ENCODE peak calls at places on chromosomes 1 and 21, in nine cellular contexts. One of them, this sample, is unnamed.

GRCh38 chr1:7335224-7335879 is 435.7 kb upstream of the VAMP3 start:
- DNase-seq in AML-193: no peak
- DNase-seq in posterior cingulate gyrus: no peak
- DNase-seq in BJ: no peak
- DNase-seq in endodermal cell: no peak
- DNase-seq in HAP-1: no peak
- DNase-seq in activated gamma-delta T cell treated with Interleukin-2 at 50 U/mL for 16 hours: no peak
- DNase-seq in activated T-cell treated with anti-CD3 and anti-CD28 coated beads for 1 hour: no peak
- DNase-seq in HS-5: no peak
- DNase-seq in this sample: no peak

GRCh38 chr1:53334312-53334711 is 6.4 kb upstream of the LRP8 start:
- DNase-seq in endodermal cell: no peak
- DNase-seq in AML-193: no peak
- DNase-seq in activated T-cell treated with anti-CD3 and anti-CD28 coated beads for 1 hour: no peak
- DNase-seq in posterior cingulate gyrus: no peak
- DNase-seq in BJ: no peak
- DNase-seq in HS-5: no peak
- DNase-seq in activated gamma-delta T cell treated with Interleukin-2 at 50 U/mL for 16 hours: no peak
- DNase-seq in HAP-1: peak
- DNase-seq in this sample: peak

GRCh38 chr1:212760126-212760823 is 31.3 kb downstream of the NSL1 start:
- DNase-seq in posterior cingulate gyrus: no peak
- DNase-seq in BJ: no peak
- DNase-seq in HS-5: no peak
- DNase-seq in activated T-cell treated with anti-CD3 and anti-CD28 coated beads for 1 hour: peak
- DNase-seq in endodermal cell: peak
- DNase-seq in AML-193: no peak
- DNase-seq in HAP-1: peak
- DNase-seq in activated gamma-delta T cell treated with Interleukin-2 at 50 U/mL for 16 hours: peak
- DNase-seq in this sample: peak

GRCh38 chr1:156245451-156246232 is 2.2 kb downstream of the PAQR6 start:
- DNase-seq in HS-5: no peak
- DNase-seq in activated gamma-delta T cell treated with Interleukin-2 at 50 U/mL for 16 hours: peak
- DNase-seq in HAP-1: no peak
- DNase-seq in AML-193: no peak
- DNase-seq in BJ: no peak
- DNase-seq in endodermal cell: no peak
- DNase-seq in activated T-cell treated with anti-CD3 and anti-CD28 coated beads for 1 hour: peak
- DNase-seq in posterior cingulate gyrus: no peak
- DNase-seq in this sample: peak

GRCh38 chr1:109980324-109981127 is 4.0 kb upstream of the AHCYL1 start:
- DNase-seq in activated T-cell treated with anti-CD3 and anti-CD28 coated beads for 1 hour: no peak
- DNase-seq in BJ: no peak
- DNase-seq in activated gamma-delta T cell treated with Interleukin-2 at 50 U/mL for 16 hours: no peak
- DNase-seq in HS-5: no peak
- DNase-seq in posterior cingulate gyrus: no peak
- DNase-seq in HAP-1: no peak
- DNase-seq in endodermal cell: peak
- DNase-seq in AML-193: no peak
- DNase-seq in this sample: no peak

GRCh38 chr1:225454733-225455132 is 26.9 kb upstream of the LBR start:
- DNase-seq in AML-193: peak
- DNase-seq in activated gamma-delta T cell treated with Interleukin-2 at 50 U/mL for 16 hours: peak
- DNase-seq in posterior cingulate gyrus: no peak
- DNase-seq in HAP-1: no peak
- DNase-seq in endodermal cell: no peak
- DNase-seq in BJ: peak
- DNase-seq in HS-5: peak
- DNase-seq in activated T-cell treated with anti-CD3 and anti-CD28 coated beads for 1 hour: no peak
- DNase-seq in this sample: no peak

GRCh38 chr1:193019442-193020026 is 39.6 kb downstream of the UCHL5 start:
- DNase-seq in activated gamma-delta T cell treated with Interleukin-2 at 50 U/mL for 16 hours: no peak
- DNase-seq in HAP-1: no peak
- DNase-seq in posterior cingulate gyrus: no peak
- DNase-seq in AML-193: peak
- DNase-seq in activated T-cell treated with anti-CD3 and anti-CD28 coated beads for 1 hour: no peak
- DNase-seq in HS-5: peak
- DNase-seq in endodermal cell: no peak
- DNase-seq in BJ: no peak
- DNase-seq in this sample: no peak

GRCh38 chr1:109466440-109467300 is at the start of gene SYPL2:
- DNase-seq in endodermal cell: peak
- DNase-seq in HS-5: no peak
- DNase-seq in activated T-cell treated with anti-CD3 and anti-CD28 coated beads for 1 hour: no peak
- DNase-seq in HAP-1: peak
- DNase-seq in activated gamma-delta T cell treated with Interleukin-2 at 50 U/mL for 16 hours: no peak
- DNase-seq in posterior cingulate gyrus: peak
- DNase-seq in AML-193: no peak
- DNase-seq in BJ: no peak
- DNase-seq in this sample: peak

GRCh38 chr1:199859525-199859924 is 168.0 kb upstream of the NR5A2 start:
- DNase-seq in endodermal cell: no peak
- DNase-seq in activated gamma-delta T cell treated with Interleukin-2 at 50 U/mL for 16 hours: no peak
- DNase-seq in HS-5: peak
- DNase-seq in posterior cingulate gyrus: no peak
- DNase-seq in HAP-1: no peak
- DNase-seq in activated T-cell treated with anti-CD3 and anti-CD28 coated beads for 1 hour: no peak
- DNase-seq in BJ: no peak
- DNase-seq in AML-193: peak
- DNase-seq in this sample: no peak

GRCh38 chr1:2786329-2787162 is 14.9 kb downstream of the TTC34 start:
- DNase-seq in activated T-cell treated with anti-CD3 and anti-CD28 coated beads for 1 hour: peak
- DNase-seq in HS-5: no peak
- DNase-seq in endodermal cell: peak
- DNase-seq in activated gamma-delta T cell treated with Interleukin-2 at 50 U/mL for 16 hours: peak
- DNase-seq in HAP-1: peak
- DNase-seq in AML-193: no peak
- DNase-seq in BJ: no peak
- DNase-seq in posterior cingulate gyrus: peak
- DNase-seq in this sample: peak

GRCh38 chr1:2290171-2290578 is 62.1 kb downstream of the SKI start:
- DNase-seq in endodermal cell: no peak
- DNase-seq in BJ: no peak
- DNase-seq in activated gamma-delta T cell treated with Interleukin-2 at 50 U/mL for 16 hours: no peak
- DNase-seq in HAP-1: no peak
- DNase-seq in activated T-cell treated with anti-CD3 and anti-CD28 coated beads for 1 hour: no peak
- DNase-seq in posterior cingulate gyrus: no peak
- DNase-seq in AML-193: peak
- DNase-seq in HS-5: no peak
- DNase-seq in this sample: no peak

GRCh38 chr21:43196789-43197188 is 28.0 kb downstream of the CRYAA start:
- DNase-seq in AML-193: no peak
- DNase-seq in activated gamma-delta T cell treated with Interleukin-2 at 50 U/mL for 16 hours: no peak
- DNase-seq in BJ: no peak
- DNase-seq in activated T-cell treated with anti-CD3 and anti-CD28 coated beads for 1 hour: no peak
- DNase-seq in HS-5: no peak
- DNase-seq in HAP-1: peak
- DNase-seq in posterior cingulate gyrus: no peak
- DNase-seq in endodermal cell: peak
- DNase-seq in this sample: peak

GRCh38 chr1:113042336-113043143 is 30.5 kb upstream of the LRIG2 start:
- DNase-seq in activated gamma-delta T cell treated with Interleukin-2 at 50 U/mL for 16 hours: no peak
- DNase-seq in activated T-cell treated with anti-CD3 and anti-CD28 coated beads for 1 hour: no peak
- DNase-seq in endodermal cell: peak
- DNase-seq in posterior cingulate gyrus: peak
- DNase-seq in AML-193: peak
- DNase-seq in BJ: peak
- DNase-seq in HAP-1: peak
- DNase-seq in HS-5: peak
- DNase-seq in this sample: peak

GRCh38 chr1:116949213-116949985 is 39.7 kb downstream of the PTGFRN start:
- DNase-seq in activated gamma-delta T cell treated with Interleukin-2 at 50 U/mL for 16 hours: no peak
- DNase-seq in endodermal cell: no peak
- DNase-seq in activated T-cell treated with anti-CD3 and anti-CD28 coated beads for 1 hour: no peak
- DNase-seq in AML-193: no peak
- DNase-seq in HAP-1: peak
- DNase-seq in BJ: no peak
- DNase-seq in posterior cingulate gyrus: no peak
- DNase-seq in HS-5: no peak
- DNase-seq in this sample: no peak

GRCh38 chr1:11132571-11133293 is 33.1 kb upstream of the EXOSC10 start:
- DNase-seq in posterior cingulate gyrus: no peak
- DNase-seq in HAP-1: no peak
- DNase-seq in activated T-cell treated with anti-CD3 and anti-CD28 coated beads for 1 hour: no peak
- DNase-seq in HS-5: no peak
- DNase-seq in BJ: no peak
- DNase-seq in activated gamma-delta T cell treated with Interleukin-2 at 50 U/mL for 16 hours: no peak
- DNase-seq in endodermal cell: peak
- DNase-seq in AML-193: no peak
- DNase-seq in this sample: no peak

GRCh38 chr1:4616831-4617465 is 37.5 kb upstream of the AJAP1 start:
- DNase-seq in posterior cingulate gyrus: no peak
- DNase-seq in HAP-1: no peak
- DNase-seq in AML-193: no peak
- DNase-seq in activated T-cell treated with anti-CD3 and anti-CD28 coated beads for 1 hour: no peak
- DNase-seq in endodermal cell: no peak
- DNase-seq in BJ: no peak
- DNase-seq in activated gamma-delta T cell treated with Interleukin-2 at 50 U/mL for 16 hours: no peak
- DNase-seq in HS-5: no peak
- DNase-seq in this sample: peak

GRCh38 chr1:67611841-67612240 is 73.2 kb upstream of the GADD45A start:
- DNase-seq in activated gamma-delta T cell treated with Interleukin-2 at 50 U/mL for 16 hours: no peak
- DNase-seq in endodermal cell: peak
- DNase-seq in HS-5: no peak
- DNase-seq in activated T-cell treated with anti-CD3 and anti-CD28 coated beads for 1 hour: no peak
- DNase-seq in AML-193: no peak
- DNase-seq in HAP-1: no peak
- DNase-seq in BJ: no peak
- DNase-seq in posterior cingulate gyrus: no peak
- DNase-seq in this sample: no peak

GRCh38 chr1:66172272-66172671 is 361.7 kb upstream of the SGIP1 start:
- DNase-seq in endodermal cell: no peak
- DNase-seq in posterior cingulate gyrus: no peak
- DNase-seq in HAP-1: no peak
- DNase-seq in activated gamma-delta T cell treated with Interleukin-2 at 50 U/mL for 16 hours: no peak
- DNase-seq in AML-193: no peak
- DNase-seq in activated T-cell treated with anti-CD3 and anti-CD28 coated beads for 1 hour: no peak
- DNase-seq in BJ: no peak
- DNase-seq in HS-5: no peak
- DNase-seq in this sample: no peak

GRCh38 chr1:64111787-64112186 is 91.6 kb upstream of the UBE2U start:
- DNase-seq in endodermal cell: peak
- DNase-seq in AML-193: no peak
- DNase-seq in HAP-1: no peak
- DNase-seq in posterior cingulate gyrus: no peak
- DNase-seq in activated gamma-delta T cell treated with Interleukin-2 at 50 U/mL for 16 hours: no peak
- DNase-seq in HS-5: no peak
- DNase-seq in BJ: no peak
- DNase-seq in activated T-cell treated with anti-CD3 and anti-CD28 coated beads for 1 hour: no peak
- DNase-seq in this sample: no peak

GRCh38 chr1:78440381-78440793 is 50.4 kb upstream of the PTGFR start:
- DNase-seq in endodermal cell: no peak
- DNase-seq in posterior cingulate gyrus: no peak
- DNase-seq in HAP-1: no peak
- DNase-seq in AML-193: no peak
- DNase-seq in activated T-cell treated with anti-CD3 and anti-CD28 coated beads for 1 hour: no peak
- DNase-seq in activated gamma-delta T cell treated with Interleukin-2 at 50 U/mL for 16 hours: no peak
- DNase-seq in HS-5: no peak
- DNase-seq in BJ: peak
- DNase-seq in this sample: no peak

GRCh38 chr1:65470766-65471165 is 50.3 kb downstream of the LEPR start:
- DNase-seq in endodermal cell: no peak
- DNase-seq in AML-193: no peak
- DNase-seq in HS-5: no peak
- DNase-seq in HAP-1: no peak
- DNase-seq in activated gamma-delta T cell treated with Interleukin-2 at 50 U/mL for 16 hours: no peak
- DNase-seq in BJ: no peak
- DNase-seq in activated T-cell treated with anti-CD3 and anti-CD28 coated beads for 1 hour: no peak
- DNase-seq in posterior cingulate gyrus: no peak
- DNase-seq in this sample: no peak

GRCh38 chr1:182781849-182782586 is 7.6 kb upstream of the NPL start:
- DNase-seq in activated gamma-delta T cell treated with Interleukin-2 at 50 U/mL for 16 hours: peak
- DNase-seq in HS-5: no peak
- DNase-seq in BJ: no peak
- DNase-seq in AML-193: peak
- DNase-seq in HAP-1: peak
- DNase-seq in endodermal cell: peak
- DNase-seq in posterior cingulate gyrus: peak
- DNase-seq in activated T-cell treated with anti-CD3 and anti-CD28 coated beads for 1 hour: peak
- DNase-seq in this sample: peak

GRCh38 chr1:169949139-169949538 is 55.4 kb upstream of the SCYL3 start:
- DNase-seq in activated gamma-delta T cell treated with Interleukin-2 at 50 U/mL for 16 hours: no peak
- DNase-seq in BJ: no peak
- DNase-seq in activated T-cell treated with anti-CD3 and anti-CD28 coated beads for 1 hour: no peak
- DNase-seq in AML-193: no peak
- DNase-seq in endodermal cell: no peak
- DNase-seq in HS-5: no peak
- DNase-seq in HAP-1: no peak
- DNase-seq in posterior cingulate gyrus: no peak
- DNase-seq in this sample: no peak

GRCh38 chr1:234505774-234506114 is 26.8 kb upstream of the TARBP1 start:
- DNase-seq in BJ: peak
- DNase-seq in HAP-1: no peak
- DNase-seq in posterior cingulate gyrus: no peak
- DNase-seq in AML-193: peak
- DNase-seq in activated T-cell treated with anti-CD3 and anti-CD28 coated beads for 1 hour: no peak
- DNase-seq in endodermal cell: no peak
- DNase-seq in HS-5: peak
- DNase-seq in activated gamma-delta T cell treated with Interleukin-2 at 50 U/mL for 16 hours: no peak
- DNase-seq in this sample: no peak

GRCh38 chr21:43892984-43893535 is 28.0 kb downstream of the AGPAT3 start:
- DNase-seq in activated T-cell treated with anti-CD3 and anti-CD28 coated beads for 1 hour: no peak
- DNase-seq in AML-193: no peak
- DNase-seq in posterior cingulate gyrus: no peak
- DNase-seq in HAP-1: no peak
- DNase-seq in HS-5: no peak
- DNase-seq in endodermal cell: no peak
- DNase-seq in activated gamma-delta T cell treated with Interleukin-2 at 50 U/mL for 16 hours: no peak
- DNase-seq in BJ: no peak
- DNase-seq in this sample: peak

GRCh38 chr21:45805321-45805720 is 161.8 kb downstream of the PCBP3 start:
- DNase-seq in activated T-cell treated with anti-CD3 and anti-CD28 coated beads for 1 hour: no peak
- DNase-seq in endodermal cell: no peak
- DNase-seq in BJ: no peak
- DNase-seq in activated gamma-delta T cell treated with Interleukin-2 at 50 U/mL for 16 hours: no peak
- DNase-seq in HS-5: no peak
- DNase-seq in AML-193: no peak
- DNase-seq in posterior cingulate gyrus: no peak
- DNase-seq in HAP-1: no peak
- DNase-seq in this sample: no peak

GRCh38 chr21:35578831-35579470 is 481.4 kb downstream of the SETD4 start:
- DNase-seq in AML-193: no peak
- DNase-seq in activated gamma-delta T cell treated with Interleukin-2 at 50 U/mL for 16 hours: no peak
- DNase-seq in BJ: no peak
- DNase-seq in activated T-cell treated with anti-CD3 and anti-CD28 coated beads for 1 hour: no peak
- DNase-seq in endodermal cell: no peak
- DNase-seq in HAP-1: no peak
- DNase-seq in posterior cingulate gyrus: peak
- DNase-seq in HS-5: no peak
- DNase-seq in this sample: no peak

GRCh38 chr21:34592573-34592972 is 22.3 kb downstream of the RCAN1 start:
- DNase-seq in endodermal cell: no peak
- DNase-seq in HS-5: no peak
- DNase-seq in HAP-1: no peak
- DNase-seq in BJ: no peak
- DNase-seq in AML-193: no peak
- DNase-seq in activated T-cell treated with anti-CD3 and anti-CD28 coated beads for 1 hour: no peak
- DNase-seq in activated gamma-delta T cell treated with Interleukin-2 at 50 U/mL for 16 hours: no peak
- DNase-seq in posterior cingulate gyrus: no peak
- DNase-seq in this sample: no peak

GRCh38 chr1:40862008-40862863 is at the start of gene CITED4:
- DNase-seq in activated gamma-delta T cell treated with Interleukin-2 at 50 U/mL for 16 hours: peak
- DNase-seq in HS-5: peak
- DNase-seq in activated T-cell treated with anti-CD3 and anti-CD28 coated beads for 1 hour: peak
- DNase-seq in AML-193: peak
- DNase-seq in endodermal cell: peak
- DNase-seq in posterior cingulate gyrus: peak
- DNase-seq in BJ: peak
- DNase-seq in HAP-1: peak
- DNase-seq in this sample: peak

GRCh38 chr1:162019006-162019405 is 4.7 kb downstream of the OLFML2B start:
- DNase-seq in activated gamma-delta T cell treated with Interleukin-2 at 50 U/mL for 16 hours: no peak
- DNase-seq in BJ: no peak
- DNase-seq in HS-5: no peak
- DNase-seq in endodermal cell: no peak
- DNase-seq in posterior cingulate gyrus: no peak
- DNase-seq in activated T-cell treated with anti-CD3 and anti-CD28 coated beads for 1 hour: no peak
- DNase-seq in AML-193: no peak
- DNase-seq in HAP-1: no peak
- DNase-seq in this sample: no peak